ENCODE peak calls at places on chromosomes 13 and 19, in ten cellular contexts. Q is kidney glomerular epithelial cell; F is activated naive CD4-positive, alpha-beta T cell treated with anti-CD3 and anti-CD28 coated beads, Interleukin-2, amount 50 U/mL, for 16 hours; U is DMS153; T is AG10803; A is thoracic aorta; O is stimulated activated CD4-positive, alpha-beta T cell treated with anti-CD3 and anti-CD28 coated beads, Interleukin-12 subunit alpha, Interleukin-12 subunit beta, amount 100 ng/mL, for 4 hours; D is HS-5; B is progenitor cell of endocrine pancreas; J is activated CD4-positive, alpha-beta T cell treated with anti-CD3 and anti-CD28 coated beads for 24 hours. S is an unnamed sample.

GRCh38 chr19:16040642-16041041 is 35.7 kb upstream of the TPM4 start:
- DNase-seq in U (no peak), O (no peak), J (no peak), B (no peak), D (no peak), F (no peak), Q (no peak), A (no peak), T (peak), S (no peak)

GRCh38 chr19:570315-570714 is 2.1 kb upstream of the BSG start:
- DNase-seq in T (no peak), Q (no peak), U (no peak), B (no peak), O (no peak), A (no peak), D (no peak), F (no peak), J (no peak), S (no peak)

GRCh38 chr13:87671824-87672603 is 843 bp downstream of the SLITRK5 start:
- DNase-seq in J (no peak), B (no peak), U (no peak), Q (no peak), T (no peak), A (no peak), D (no peak), F (no peak), O (no peak), S (no peak)

GRCh38 chr13:97344250-97345175 is 89.5 kb upstream of the RAP2A start:
- DNase-seq in O (peak), B (no peak), J (peak), T (peak), Q (peak), U (peak), D (no peak), F (peak), A (no peak), S (no peak)

GRCh38 chr19:4977299-4978174 is 8.6 kb downstream of the KDM4B start:
- DNase-seq in U (no peak), F (no peak), O (no peak), A (no peak), J (no peak), Q (peak), D (no peak), B (no peak), T (peak), S (no peak)

GRCh38 chr13:39588384-39588783 is 14.6 kb downstream of the LHFPL6 start:
- DNase-seq in B (no peak), T (peak), D (no peak), J (no peak), Q (no peak), A (no peak), O (no peak), U (no peak), F (no peak), S (no peak)

GRCh38 chr19:42596391-42597071 is 1.8 kb upstream of the CEACAM8 start:
- DNase-seq in F (peak), U (no peak), B (peak), T (no peak), O (peak), D (no peak), A (no peak), J (peak), Q (peak), S (no peak)

GRCh38 chr13:48631441-48631840 is 22.3 kb upstream of the CYSLTR2 start:
- DNase-seq in U (no peak), J (no peak), O (no peak), A (no peak), T (peak), D (no peak), F (no peak), B (no peak), Q (no peak), S (no peak)

GRCh38 chr13:93559718-93560117 is 333.1 kb downstream of the GPC6 start:
- DNase-seq in O (no peak), U (peak), A (no peak), Q (peak), F (no peak), B (no peak), D (peak), T (peak), J (no peak), S (no peak)

GRCh38 chr13:102721800-102722231 is 27.0 kb upstream of the METTL21C start:
- DNase-seq in D (no peak), Q (no peak), T (peak), F (no peak), O (no peak), B (no peak), J (no peak), U (no peak), A (no peak), S (no peak)

GRCh38 chr19:51002542-51003311 is 1.3 kb upstream of the KLK8 start:
- DNase-seq in O (no peak), B (no peak), D (no peak), U (no peak), Q (no peak), T (no peak), F (no peak), J (no peak), A (no peak), S (no peak)

GRCh38 chr13:30618186-30618937 is 642 bp downstream of the USPL1 start:
- DNase-seq in T (no peak), J (no peak), B (no peak), F (no peak), O (no peak), Q (no peak), U (no peak), D (no peak), A (no peak), S (no peak)

GRCh38 chr19:5897189-5897969 is 6.2 kb downstream of the NDUFA11 start:
- DNase-seq in F (no peak), O (no peak), B (no peak), U (no peak), Q (no peak), J (no peak), T (no peak), D (no peak), A (no peak), S (no peak)

GRCh38 chr13:75329723-75330122 is 152.2 kb downstream of the TBC1D4 start:
- DNase-seq in F (no peak), D (no peak), B (no peak), A (no peak), T (no peak), J (no peak), U (no peak), Q (no peak), O (no peak), S (no peak)

GRCh38 chr19:36916991-36917390 is 859 bp downstream of the ZNF568 start:
- DNase-seq in U (no peak), T (peak), Q (no peak), A (no peak), D (peak), J (no peak), B (no peak), F (no peak), O (no peak), S (no peak)

GRCh38 chr13:43935878-43936277 is 56.2 kb downstream of the LACC1 start:
- DNase-seq in J (no peak), F (no peak), A (no peak), O (no peak), U (no peak), D (no peak), T (peak), B (no peak), Q (no peak), S (no peak)

GRCh38 chr13:51785592-51786424 is 18.2 kb downstream of the DHRS12 start:
- DNase-seq in J (no peak), A (no peak), Q (no peak), D (no peak), B (no peak), O (no peak), U (peak), T (peak), F (no peak), S (no peak)

S was measured in cortex of kidney.